ENCODE peak calls at places on chromosomes 4 and X, in four cellular contexts. O is epithelial cell of esophagus, C is body of pancreas, J is left ventricle myocardium inferior. S is an unnamed sample.
A peak's percentile ranks its signal among the peaks of the same experiment; 100 is the strongest.

GRCh38 chrX:49203536-49203935 is 3.5 kb upstream of the SYP start:
- DNase-seq in O (no peak), C (no peak), J (no peak), S (no peak)

GRCh38 chr4:69497886-69498395 is 2.2 kb upstream of the UGT2B4 start:
- DNase-seq in O (no peak), C (no peak), J (no peak), S (no peak)

GRCh38 chrX:65300104-65300809 is 234.3 kb downstream of the LAS1L start:
- DNase-seq in O (no peak), C (no peak), J (no peak), S (peak; percentile 24)

GRCh38 chr4:53816561-53816960 is 225.3 kb upstream of the LNX1 start:
- DNase-seq in O (no peak), C (no peak), J (no peak), S (no peak)

GRCh38 chrX:15678339-15678738 is 13.7 kb upstream of the CLTRN start:
- DNase-seq in O (no peak), C (no peak), J (no peak), S (no peak)

GRCh38 chr4:77065382-77065781 is 10.4 kb downstream of the CCNI start:
- DNase-seq in O (peak; percentile 33), C (no peak), J (no peak), S (no peak)

GRCh38 chrX:323721-324628 is 5.4 kb upstream of the GTPBP6 start:
- DNase-seq in O (peak; percentile 98), C (no peak), J (peak; percentile 25), S (peak; percentile 68)

GRCh38 chrX:37905436-37906147 is 58.2 kb upstream of the DYNLT3 start:
- DNase-seq in O (peak; percentile 4), C (peak; percentile 12), J (no peak), S (no peak)

GRCh38 chr4:141027421-141027820 is 105.8 kb downstream of the RNF150 start:
- DNase-seq in O (peak; percentile 88), C (no peak), J (no peak), S (no peak)

GRCh38 chrX:67720344-67720743 is 176.5 kb downstream of the AR start:
- DNase-seq in O (no peak), C (no peak), J (no peak), S (no peak)

GRCh38 chr4:28225689-28226353 is 1365.2 kb downstream of the STIM2 start:
- DNase-seq in O (peak; percentile 17), C (no peak), J (no peak), S (no peak)

GRCh38 chrX:96693407-96693806 is 8.8 kb downstream of the DIAPH2 start:
- DNase-seq in O (no peak), C (no peak), J (no peak), S (no peak)

GRCh38 chr4:103032575-103032974 is 13.1 kb upstream of the SLC9B1 start:
- DNase-seq in O (peak; percentile 63), C (peak; percentile 30), J (no peak), S (peak; percentile 39)

GRCh38 chr4:150510176-150510875 is 71.6 kb upstream of the MAB21L2 start:
- DNase-seq in O (peak; percentile 79), C (no peak), J (no peak), S (no peak)

GRCh38 chr4:528835-529234 is 29.8 kb downstream of the PIGG start:
- DNase-seq in O (no peak), C (no peak), J (no peak), S (no peak)

GRCh38 chrX:132489256-132490085 is 633 bp upstream of the MBNL3 start:
- DNase-seq in O (peak; percentile 54), C (peak; percentile 75), J (peak; percentile 47), S (peak; percentile 37)

GRCh38 chrX:43720082-43720481 is 64.0 kb downstream of the MAOA start:
- DNase-seq in O (no peak), C (no peak), J (no peak), S (no peak)

GRCh38 chrX:68432648-68433047 is 647 bp downstream of the OPHN1 start:
- DNase-seq in O (peak; percentile 16), C (no peak), J (no peak), S (no peak)

GRCh38 chr4:83125738-83126141 is 11.2 kb upstream of the PLAC8 start:
- DNase-seq in O (no peak), C (no peak), J (no peak), S (peak; percentile 80)

GRCh38 chrX:1741828-1742394 is 127.1 kb downstream of the ASMT start:
- DNase-seq in O (no peak), C (no peak), J (no peak), S (no peak)

GRCh38 chr4:127400736-127401346 is 231.9 kb upstream of the INTU start:
- DNase-seq in O (peak; percentile 85), C (peak; percentile 50), J (peak; percentile 28), S (peak; percentile 59)

GRCh38 chrX:112078606-112079005 is 4.0 kb downstream of the TRPC5 start:
- DNase-seq in O (no peak), C (no peak), J (no peak), S (no peak)

GRCh38 chr4:56314207-56314915 is 72.9 kb downstream of the AASDH start:
- DNase-seq in O (no peak), C (no peak), J (no peak), S (no peak)

GRCh38 chr4:142348489-142349076 is 497.5 kb downstream of the INPP4B start:
- DNase-seq in O (peak; percentile 23), C (no peak), J (no peak), S (no peak)

GRCh38 chr4:99801005-99801699 is 15.5 kb upstream of the DAPP1 start:
- DNase-seq in O (no peak), C (no peak), J (no peak), S (no peak)

GRCh38 chr4:156794863-156795262 is 176.7 kb downstream of the PDGFC start:
- DNase-seq in O (no peak), C (no peak), J (no peak), S (no peak)

GRCh38 chr4:95377511-95377910 is 171.3 kb downstream of the UNC5C start:
- DNase-seq in O (no peak), C (no peak), J (no peak), S (no peak)

GRCh38 chr4:117610706-117611308 is 423.5 kb upstream of the NDST3 start:
- DNase-seq in O (no peak), C (no peak), J (no peak), S (no peak)

GRCh38 chr4:89397464-89397863 is 89.9 kb upstream of the GPRIN3 start:
- DNase-seq in O (no peak), C (no peak), J (no peak), S (no peak)

GRCh38 chr4:157838366-157838765 is 334.5 kb downstream of the GASK1B start:
- DNase-seq in O (peak; percentile 35), C (no peak), J (no peak), S (no peak)

GRCh38 chr4:77127837-77128621 is 29.0 kb upstream of the CCNG2 start:
- DNase-seq in O (no peak), C (no peak), J (no peak), S (no peak)

GRCh38 chr4:6011271-6011671 is 7.0 kb downstream of the C4orf50 start:
- DNase-seq in O (no peak), C (no peak), J (no peak), S (no peak)

GRCh38 chr4:27811928-27812327 is 951.3 kb downstream of the STIM2 start:
- DNase-seq in O (no peak), C (no peak), J (no peak), S (no peak)

GRCh38 chrX:68503830-68504229 is 5.0 kb downstream of the YIPF6 start:
- DNase-seq in O (peak; percentile 44), C (no peak), J (no peak), S (no peak)

GRCh38 chrX:71846429-71846828 is 64.2 kb upstream of the NHSL2 start:
- DNase-seq in O (no peak), C (no peak), J (no peak), S (no peak)

GRCh38 chr4:105186701-105187158 is 40.1 kb downstream of the TET2 start:
- DNase-seq in O (peak; percentile 64), C (no peak), J (peak; percentile 24), S (no peak)

GRCh38 chrX:11381464-11381863 is 88.3 kb downstream of the AMELX start:
- DNase-seq in O (peak; percentile 53), C (peak; percentile 14), J (no peak), S (peak; percentile 43)

DNA sequence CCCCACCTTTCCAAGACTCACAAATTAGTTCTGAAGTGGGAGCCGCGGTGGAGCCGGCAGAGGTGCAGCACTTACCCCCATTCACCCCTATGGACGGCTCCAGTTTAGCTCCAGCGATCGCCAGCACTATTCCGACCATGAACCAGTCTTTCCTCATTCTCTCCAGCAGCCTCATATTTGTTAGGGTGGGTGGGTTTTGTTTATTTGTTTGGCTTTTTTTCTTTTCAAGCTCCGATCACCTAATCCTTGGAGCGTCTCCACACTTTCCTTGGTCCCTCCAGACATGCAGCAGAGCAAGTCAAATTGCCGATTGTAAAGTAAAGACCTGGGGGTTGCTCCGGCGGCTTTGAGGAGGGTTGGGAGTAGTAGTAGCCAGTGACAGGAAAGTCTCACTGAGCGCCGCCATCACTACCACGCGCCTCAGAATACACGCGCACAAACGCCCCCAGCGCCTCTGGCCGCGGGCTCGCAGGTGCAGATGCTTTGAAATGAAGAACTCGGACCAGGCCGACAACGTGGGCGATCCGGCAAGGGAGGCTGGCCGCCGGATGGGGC is at the start of gene SLC10A7:
- DNase-seq in O (peak; percentile 83), C (peak; percentile 76), J (peak; percentile 76), S (peak; percentile 55)
- H3K4me3 ChIP-seq in O (peak within 1 kb of the TSS; percentile 98), C (peak within 1 kb of the TSS; percentile 65), J (peak within 1 kb of the TSS; percentile 79), S (peak within 1 kb of the TSS; percentile 93)

GRCh38 chrX:116657071-116657470 is 194.3 kb upstream of the CT83 start:
- DNase-seq in O (no peak), C (no peak), J (no peak), S (no peak)
- H3K4me3 ChIP-seq in O (no peak overlapping the region), C (no peak overlapping the region), J (no peak overlapping the region), S (no peak overlapping the region)

DNA sequence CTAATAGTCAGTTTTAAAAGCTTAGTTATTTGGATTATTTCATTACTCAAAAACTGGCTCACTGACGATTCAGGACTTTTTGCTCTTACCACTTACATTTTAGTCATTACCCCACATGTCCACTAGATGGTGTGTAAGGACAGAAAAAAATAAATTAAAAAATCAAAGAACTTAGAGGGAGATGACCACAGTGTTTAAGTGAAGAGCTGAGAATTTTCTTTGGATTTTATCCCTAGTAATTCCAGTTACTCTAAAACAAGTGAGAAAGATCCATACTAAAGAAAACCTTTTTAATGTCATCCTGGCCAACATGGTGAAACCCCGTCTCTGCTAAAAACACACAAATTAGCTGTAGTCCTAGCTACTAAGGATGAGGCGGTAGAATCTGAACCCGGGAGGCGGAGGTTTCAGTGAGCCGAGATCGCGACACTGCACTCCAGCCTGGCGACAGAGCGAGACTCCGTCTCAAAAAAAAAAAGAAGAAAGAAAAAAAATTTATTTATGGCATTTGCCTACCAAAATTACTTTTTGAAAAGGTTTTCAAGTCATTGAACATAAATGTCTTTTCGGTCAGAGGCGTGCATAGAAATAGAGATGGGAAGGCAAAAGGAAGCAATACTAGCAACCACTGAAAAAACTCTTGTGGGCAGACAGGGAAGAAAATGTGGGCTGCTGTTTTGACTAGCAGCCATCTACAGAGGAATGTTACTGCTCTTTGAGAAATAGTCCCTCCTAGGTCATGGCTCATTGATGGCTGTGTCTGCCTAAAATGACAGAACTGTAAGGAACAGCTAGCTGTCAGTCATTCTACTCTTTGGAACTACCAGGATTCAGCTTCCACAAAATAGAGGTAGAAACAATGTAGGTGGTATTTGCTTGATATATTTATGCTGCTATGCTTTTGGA is 26.6 kb upstream of the TMPRSS11B start:
- DNase-seq in O (peak; percentile 66), C (no peak), J (no peak), S (peak; percentile 41)
- H3K4me3 ChIP-seq in O (peak overlapping the region; percentile 15), C (no peak overlapping the region), J (peak overlapping the region; percentile 41), S (no peak overlapping the region)

GRCh38 chr4:169098969-169099685 is 89.1 kb upstream of the CBR4 start:
- DNase-seq in O (no peak), C (no peak), J (no peak), S (no peak)
- H3K4me3 ChIP-seq in O (no peak overlapping the region), C (no peak overlapping the region), J (no peak overlapping the region), S (no peak overlapping the region)